ENCODE peak calls at places on chromosomes 13 and 19, in four cellular contexts. X is GM23248, C is Peyer's patch, A is WERI-Rb-1. L is an unnamed sample.

GRCh38 chr13:41919741-41920487 is 41.0 kb downstream of the VWA8 start:
- DNase-seq in X (no peak), C (no peak), A (no peak), L (no peak)

GRCh38 chr13:77698211-77699058 is 948 bp downstream of the SLAIN1 start:
- DNase-seq in X (peak; percentile 15), C (peak; percentile 61), A (peak; percentile 68), L (peak; percentile 54)

GRCh38 chr19:56111601-56112312 is 9.3 kb downstream of the ZNF787 start:
- DNase-seq in X (no peak), C (peak; percentile 86), A (no peak), L (no peak)

GRCh38 chr19:44824758-44825157 is 15.9 kb downstream of the BCAM start:
- DNase-seq in X (no peak), C (no peak), A (no peak), L (no peak)

GRCh38 chr19:58279042-58279924 is 528 bp downstream of the ZNF8 start:
- DNase-seq in X (peak; percentile 77), C (peak; percentile 46), A (peak; percentile 87), L (peak; percentile 97)

GRCh38 chr13:97212540-97213146 is 9.5 kb upstream of the MBNL2 start:
- DNase-seq in X (peak; percentile 69), C (no peak), A (peak; percentile 69), L (peak; percentile 34)

GRCh38 chr13:41960700-41961697 is at the start of gene VWA8:
- DNase-seq in X (peak; percentile 89), C (peak; percentile 76), A (peak; percentile 64), L (peak; percentile 86)

GRCh38 chr13:37406031-37406430 is 192.5 kb downstream of the POSTN start:
- DNase-seq in X (no peak), C (no peak), A (no peak), L (no peak)

GRCh38 chr13:112095354-112095753 is 28.4 kb downstream of the SOX1 start:
- DNase-seq in X (no peak), C (no peak), A (no peak), L (no peak)

GRCh38 chr13:112101360-112101930 is 34.5 kb downstream of the SOX1 start:
- DNase-seq in X (no peak), C (no peak), A (no peak), L (no peak)

GRCh38 chr13:112098699-112099098 is 31.8 kb downstream of the SOX1 start:
- DNase-seq in X (no peak), C (no peak), A (no peak), L (no peak)

GRCh38 chr13:112096959-112097358 is 30.0 kb downstream of the SOX1 start:
- DNase-seq in X (no peak), C (no peak), A (no peak), L (no peak)

GRCh38 chr13:112097770-112098169 is 30.8 kb downstream of the SOX1 start:
- DNase-seq in X (no peak), C (no peak), A (no peak), L (no peak)
- H3K27me3 ChIP-seq in X (no peaks in the 10 kb centered on the region), C (no peaks in the 10 kb centered on the region), A (peaks cover 100% of the 10 kb centered on the region), L (peaks cover 62% of the 10 kb centered on the region)

DNA sequence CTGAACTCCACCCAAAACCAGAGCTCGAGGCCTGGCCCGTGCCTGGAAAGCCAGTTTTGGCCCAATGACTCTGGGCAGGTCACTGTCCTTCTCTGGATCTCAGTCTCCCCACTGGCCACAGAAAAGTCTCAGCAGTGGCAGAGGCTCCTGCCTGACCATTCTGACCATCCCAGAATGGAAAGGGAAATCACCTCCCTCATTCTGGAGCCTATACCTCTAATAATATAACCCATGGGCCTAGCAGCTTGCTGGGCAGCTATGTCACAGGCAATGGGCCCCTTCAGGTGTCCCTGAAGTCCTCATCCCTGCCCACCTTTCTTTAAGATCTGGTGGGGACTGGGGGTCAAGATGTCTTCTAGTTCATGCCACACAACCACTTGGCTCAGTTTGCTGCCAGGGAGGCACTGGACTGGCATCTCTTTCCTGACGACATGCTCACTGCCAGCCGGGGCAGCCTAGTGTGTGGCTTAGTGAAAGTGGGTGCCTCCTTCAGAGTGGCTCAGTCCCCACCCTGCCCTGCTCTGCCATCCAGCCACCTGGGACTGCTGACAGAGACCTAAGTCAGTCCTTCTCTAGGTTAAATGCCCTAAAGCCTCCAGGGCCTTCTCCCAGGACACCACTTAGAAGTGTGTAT is 62.6 kb downstream of the AP1M1 start:
- DNase-seq in X (no peak), C (no peak), A (no peak), L (no peak)
- H3K4me3 ChIP-seq in X (no peak overlapping the region), C (no peak overlapping the region), A (no peak overlapping the region), L (no peak overlapping the region)

DNA sequence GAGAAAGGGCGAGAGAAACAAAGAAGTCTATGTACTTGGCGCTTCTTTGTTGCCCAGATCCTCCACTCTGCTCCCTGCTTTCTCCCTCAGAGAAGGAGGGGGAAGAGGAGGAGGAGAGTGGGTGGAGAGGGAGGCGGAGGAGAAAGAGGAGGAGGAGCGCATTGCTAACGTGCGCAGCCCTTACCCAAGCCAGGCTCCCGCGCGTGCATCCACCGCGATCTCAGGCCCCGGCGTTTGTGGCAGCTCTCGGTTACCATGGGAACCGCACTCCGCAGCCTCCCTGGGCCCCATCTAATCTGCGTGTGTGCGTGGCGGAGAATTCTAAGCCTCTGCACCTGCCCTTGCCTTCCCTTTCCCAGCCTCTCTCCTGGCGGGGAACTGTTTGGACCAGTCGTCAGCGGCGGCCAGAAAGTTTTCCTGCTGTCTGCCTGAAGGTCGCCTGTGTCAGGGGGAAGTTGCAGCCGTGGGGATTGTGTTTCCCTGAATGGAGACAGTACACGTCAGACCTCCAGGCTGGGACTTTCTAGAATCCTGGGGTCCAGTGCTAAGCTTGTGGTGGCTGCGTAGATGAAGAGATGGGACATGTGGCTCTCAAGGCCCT is at the start of gene ERICH6B:
- DNase-seq in X (no peak), C (no peak), A (peak; percentile 48), L (peak; percentile 62)
- H3K27me3 ChIP-seq in X (peaks cover 91% of the 10 kb centered on the region), C (no peaks in the 10 kb centered on the region), A (peaks cover 61% of the 10 kb centered on the region), L (peaks cover 7% of the 10 kb centered on the region)

DNA sequence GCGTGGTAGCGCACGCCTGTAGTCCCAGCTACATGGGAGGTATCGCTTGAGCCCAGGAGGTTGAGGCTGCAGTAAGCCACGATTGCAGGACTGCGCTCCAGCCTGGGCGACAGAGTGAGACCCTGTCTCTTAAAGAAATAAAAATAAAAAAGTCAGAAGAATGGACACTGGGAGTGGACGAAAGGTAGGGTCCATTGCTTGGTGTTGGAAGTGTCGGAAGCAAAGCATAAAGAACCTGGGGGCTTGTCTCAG is 392 bp upstream of the ARHGAP33 start:
- DNase-seq in X (no peak), C (no peak), A (no peak), L (no peak)
- H3K4me3 ChIP-seq in X (peak overlapping the region; percentile 72), C (peak overlapping the region; percentile 99), A (peak overlapping the region; percentile 41), L (peak overlapping the region; percentile 48)

GRCh38 chr19:13033819-13034611 is 38.7 kb downstream of the NFIX start:
- DNase-seq in X (peak; percentile 82), C (peak; percentile 46), A (peak; percentile 69), L (peak; percentile 79)
- H3K27me3 ChIP-seq in X (no peaks in the 10 kb centered on the region), C (no peaks in the 10 kb centered on the region), A (no peaks in the 10 kb centered on the region), L (no peaks in the 10 kb centered on the region)

GRCh38 chr13:109812375-109812774 is 26.0 kb upstream of the IRS2 start:
- DNase-seq in X (no peak), C (no peak), A (no peak), L (no peak)
- H3K4me3 ChIP-seq in X (no peak overlapping the region), C (no peak overlapping the region), A (no peak overlapping the region), L (no peak overlapping the region)

DNA sequence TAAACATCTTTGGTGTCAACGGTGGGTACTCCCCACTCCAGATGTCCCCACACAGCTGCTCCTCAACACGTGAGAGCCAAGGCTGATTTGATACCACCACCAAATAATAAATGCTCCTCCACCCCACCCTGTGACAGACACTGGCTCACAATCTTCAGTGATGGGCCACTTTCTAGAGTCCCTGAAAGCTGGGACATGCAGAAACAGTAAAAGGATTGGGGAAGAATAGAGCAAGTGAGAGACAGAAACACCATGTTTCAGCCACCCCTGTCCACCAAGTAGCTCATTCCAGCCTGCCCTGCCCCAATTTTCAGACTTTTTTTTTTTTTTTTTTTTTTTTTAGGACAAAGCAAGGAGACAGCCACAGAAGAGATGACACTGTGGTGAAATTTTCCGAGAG is 1.6 kb downstream of the SLC46A3 start:
- DNase-seq in X (no peak), C (no peak), A (no peak), L (no peak)
- H3K27me3 ChIP-seq in X (no peaks in the 10 kb centered on the region), C (no peaks in the 10 kb centered on the region), A (no peaks in the 10 kb centered on the region), L (no peaks in the 10 kb centered on the region)

GRCh38 chr19:43778651-43779050 is 2.1 kb downstream of the KCNN4 start:
- DNase-seq in X (no peak), C (peak; percentile 62), A (no peak), L (no peak)

GRCh38 chr19:43779147-43779819 is 1.5 kb downstream of the KCNN4 start:
- DNase-seq in X (no peak), C (no peak), A (no peak), L (no peak)

GRCh38 chr19:43781630-43782310 is 997 bp upstream of the KCNN4 start:
- DNase-seq in X (no peak), C (no peak), A (no peak), L (no peak)

GRCh38 chr19:43780706-43781525 is at the start of gene KCNN4:
- DNase-seq in X (peak; percentile 85), C (peak; percentile 86), A (no peak), L (no peak)

GRCh38 chr19:43779820-43780219 is 953 bp downstream of the KCNN4 start:
- DNase-seq in X (no peak), C (no peak), A (no peak), L (no peak)
- H3K4me3 ChIP-seq in X (peak overlapping the region; percentile 65), C (peak overlapping the region; percentile 42), A (no peak overlapping the region), L (no peak overlapping the region)

GRCh38 chr19:50640368-50640767 is 687 bp upstream of the SYT3 start:
- DNase-seq in X (no peak), C (no peak), A (no peak), L (no peak)

GRCh38 chr19:50639121-50640112 is at the start of gene SYT3:
- DNase-seq in X (peak; percentile 72), C (no peak), A (peak; percentile 83), L (peak; percentile 79)

GRCh38 chr19:50636317-50637085 is 3.2 kb downstream of the SYT3 start:
- DNase-seq in X (no peak), C (no peak), A (no peak), L (no peak)

GRCh38 chr19:50633973-50634372 is 5.7 kb downstream of the SYT3 start:
- DNase-seq in X (no peak), C (no peak), A (no peak), L (no peak)

DNA sequence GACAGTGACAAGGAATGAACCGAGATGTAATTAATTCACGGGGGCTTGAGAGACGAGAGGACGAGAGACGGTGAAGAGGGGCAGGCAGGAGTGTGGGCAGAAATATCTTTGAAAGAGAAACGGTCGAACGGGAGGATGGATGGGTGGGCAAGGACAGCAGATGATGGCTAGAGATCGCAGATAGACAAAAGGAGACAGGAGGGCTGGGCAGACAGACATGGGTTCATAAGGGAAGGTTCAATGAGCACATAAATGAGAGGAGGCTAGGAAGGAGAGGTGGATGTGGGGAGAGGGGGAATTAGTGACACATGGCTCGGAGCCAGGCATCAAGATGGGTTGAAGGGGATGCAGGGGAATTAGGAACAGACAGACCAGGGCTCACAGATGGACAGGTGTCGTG is 1.1 kb downstream of the SYT3 start:
- DNase-seq in X (no peak), C (no peak), A (no peak), L (no peak)
- H3K27me3 ChIP-seq in X (peaks cover 35% of the 10 kb centered on the region), C (no peaks in the 10 kb centered on the region), A (peaks cover 4% of the 10 kb centered on the region), L (peaks cover 28% of the 10 kb centered on the region)